ENCODE peak calls at places on chromosome 10, in seven cellular contexts. A is suprapubic skin, N is foreskin fibroblast, O is brain microvascular endothelial cell, S is prostate gland, Q is A549, K is OCI-LY7. M is an unnamed sample.

GRCh38 chr10:31940839-31941653 is 12.4 kb upstream of the ARHGAP12 start:
- DNase-seq in A (no peak), N (peak), O (peak), S (peak), Q (peak), K (peak), M (peak)

GRCh38 chr10:74134240-74134820 is 16.3 kb downstream of the AP3M1 start:
- DNase-seq in A (no peak), N (no peak), O (no peak), S (no peak), Q (no peak), K (no peak), M (no peak)

GRCh38 chr10:113891476-113891875 is 37.0 kb downstream of the NHLRC2 start:
- DNase-seq in A (no peak), N (no peak), O (no peak), S (no peak), Q (no peak), K (no peak), M (no peak)

GRCh38 chr10:104780165-104780564 is 139.1 kb downstream of the SORCS3 start:
- DNase-seq in A (no peak), N (no peak), O (no peak), S (no peak), Q (no peak), K (no peak), M (no peak)

GRCh38 chr10:101311440-101312067 is 42.4 kb upstream of the BTRC start:
- DNase-seq in A (no peak), N (no peak), O (no peak), S (no peak), Q (no peak), K (no peak), M (no peak)

GRCh38 chr10:79102056-79102874 is 33.5 kb downstream of the ZMIZ1 start:
- DNase-seq in A (no peak), N (no peak), O (no peak), S (peak), Q (no peak), K (no peak), M (no peak)

GRCh38 chr10:526651-527312 is 162.7 kb downstream of the DIP2C start:
- DNase-seq in A (no peak), N (no peak), O (no peak), S (no peak), Q (no peak), K (peak), M (no peak)

GRCh38 chr10:80457554-80458262 is 3.6 kb downstream of the TSPAN14 start:
- DNase-seq in A (no peak), N (no peak), O (no peak), S (no peak), Q (no peak), K (no peak), M (no peak)

GRCh38 chr10:129035052-129035805 is 431.8 kb upstream of the MGMT start:
- DNase-seq in A (no peak), N (no peak), O (no peak), S (no peak), Q (no peak), K (no peak), M (no peak)

GRCh38 chr10:73368238-73368637 is 9.6 kb upstream of the CFAP70 start:
- DNase-seq in A (no peak), N (no peak), O (no peak), S (no peak), Q (no peak), K (no peak), M (no peak)

DNA sequence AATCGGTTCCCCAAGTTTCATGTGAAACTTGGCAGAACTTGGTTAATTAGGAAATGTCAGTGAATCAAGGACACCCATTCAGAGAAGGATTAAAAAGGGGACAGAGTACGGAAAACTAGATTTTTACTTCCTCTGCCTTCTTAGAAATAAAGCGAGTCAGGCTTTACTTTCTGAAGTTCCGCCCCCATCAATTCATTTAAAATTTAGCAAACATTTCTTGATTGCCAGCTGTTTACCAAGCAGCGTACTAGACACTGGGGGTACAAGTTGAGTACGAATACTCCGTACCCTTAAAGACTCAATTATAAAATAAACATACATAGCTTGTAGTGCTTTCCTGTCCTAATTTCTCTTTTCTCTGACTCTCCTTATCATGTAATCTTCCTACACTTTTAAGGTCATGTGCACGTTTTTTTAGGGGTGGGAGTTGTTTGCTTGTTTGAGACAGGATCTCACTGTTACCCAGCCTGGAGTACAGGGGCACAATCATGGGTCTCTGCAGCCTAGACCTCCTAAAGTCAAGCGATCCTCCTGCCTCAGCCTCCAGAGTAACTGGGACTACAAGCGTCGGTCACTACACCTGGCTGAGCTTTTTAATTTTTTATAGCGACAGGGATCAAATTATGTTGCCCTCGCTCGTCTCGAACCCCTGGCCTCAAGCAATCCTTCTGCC is 704 bp upstream of the ABI1 start:
- DNase-seq in A (no peak), N (no peak), O (no peak), S (no peak), Q (no peak), K (no peak), M (no peak)
- H3K4me3 ChIP-seq in A (peak), N (peak), O (peak), S (peak), Q (peak), K (peak), M (no peak)

GRCh38 chr10:88291289-88292184 is 291.6 kb downstream of the RNLS start:
- DNase-seq in A (no peak), N (no peak), O (no peak), S (no peak), Q (no peak), K (peak), M (no peak)
- TF ChIP-seq CTCF in A (no peak), N (no peak), O (no peak), S (no peak), Q (no peak), K (peak), M (no peak)

DNA sequence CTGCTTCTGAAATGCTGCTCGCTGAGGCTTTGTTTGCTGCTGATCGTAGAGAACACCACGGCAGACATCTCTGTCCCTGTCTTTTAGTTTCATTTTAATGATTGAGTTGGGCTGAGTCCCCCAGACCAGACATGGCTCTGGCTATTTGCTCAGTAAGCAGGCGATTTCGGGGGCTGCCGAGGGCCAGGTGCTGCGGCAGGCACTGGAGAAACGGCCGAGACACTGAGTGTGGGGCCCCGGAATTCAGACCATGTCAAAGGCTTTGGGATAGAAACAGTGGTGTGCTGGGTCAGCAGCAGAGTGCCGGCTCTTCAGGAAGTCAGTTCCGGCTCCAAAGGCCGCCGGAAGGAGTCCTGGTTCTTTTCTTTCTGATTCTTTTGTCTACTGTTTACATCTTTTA is 5.0 kb downstream of the LRRC27 start:
- DNase-seq in A (no peak), N (no peak), O (no peak), S (no peak), Q (no peak), K (peak), M (no peak)
- H3K4me3 ChIP-seq in A (peak), N (no peak), O (peak), S (no peak), Q (no peak), K (peak), M (peak)

GRCh38 chr10:71969929-71970328 is 5.7 kb downstream of the CHST3 start:
- DNase-seq in A (no peak), N (no peak), O (no peak), S (no peak), Q (no peak), K (no peak), M (no peak)

GRCh38 chr10:71970869-71971268 is 6.7 kb downstream of the CHST3 start:
- DNase-seq in A (no peak), N (no peak), O (no peak), S (no peak), Q (no peak), K (no peak), M (no peak)

GRCh38 chr10:71968553-71969474 is 4.6 kb downstream of the CHST3 start:
- DNase-seq in A (no peak), N (no peak), O (no peak), S (no peak), Q (peak), K (no peak), M (no peak)

GRCh38 chr10:71971311-71971731 is 7.1 kb downstream of the CHST3 start:
- DNase-seq in A (no peak), N (no peak), O (no peak), S (peak), Q (no peak), K (no peak), M (no peak)

DNA sequence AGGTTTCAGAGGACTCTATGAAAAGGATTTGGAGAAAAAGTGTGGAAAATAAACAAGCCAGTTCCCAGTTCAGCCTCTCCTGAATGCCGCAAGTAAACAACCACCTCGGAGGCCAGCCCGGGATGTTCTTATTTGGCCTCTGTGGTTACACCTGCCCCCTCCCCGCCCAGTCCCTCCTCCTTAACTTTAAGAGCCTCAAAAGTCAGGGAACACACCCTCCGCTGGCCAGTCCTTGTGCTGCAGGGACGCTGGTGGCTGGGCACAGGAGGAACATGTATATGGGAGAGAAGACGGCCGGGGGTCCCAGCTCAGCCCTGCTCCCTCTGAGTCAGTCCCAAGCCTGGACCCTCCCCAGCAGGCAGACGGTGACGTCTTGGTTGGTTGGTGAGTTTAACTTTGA is 6.1 kb downstream of the CHST3 start:
- DNase-seq in A (no peak), N (no peak), O (no peak), S (peak), Q (peak), K (no peak), M (no peak)
- TF ChIP-seq CTCF in A (peak), N (no peak), O (peak), S (peak), Q (peak), K (no peak), M (no peak)

DNA sequence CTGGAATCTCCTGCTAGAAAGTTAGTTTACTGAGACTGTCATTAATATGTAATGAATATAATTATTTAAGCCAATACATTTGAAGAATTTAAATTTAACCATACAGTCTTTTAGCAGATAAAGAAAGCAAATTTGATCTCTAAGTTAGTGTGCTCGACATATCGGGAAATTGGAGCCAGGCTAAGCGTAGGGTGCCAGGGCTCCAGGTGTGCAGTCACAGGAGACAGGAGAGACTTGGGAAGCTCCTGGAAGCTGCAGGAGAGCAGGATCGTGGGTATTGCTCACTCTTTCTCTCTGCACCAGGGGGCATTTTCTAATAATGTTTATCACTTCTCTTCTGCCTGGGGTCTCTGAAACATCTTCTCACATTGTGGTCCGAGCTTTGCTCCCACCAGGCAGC is 342.0 kb upstream of the ANKRD30A start:
- DNase-seq in A (no peak), N (no peak), O (no peak), S (no peak), Q (no peak), K (no peak), M (no peak)
- H3K4me3 ChIP-seq in A (no peak), N (no peak), O (no peak), S (no peak), Q (no peak), K (no peak), M (no peak)

DNA sequence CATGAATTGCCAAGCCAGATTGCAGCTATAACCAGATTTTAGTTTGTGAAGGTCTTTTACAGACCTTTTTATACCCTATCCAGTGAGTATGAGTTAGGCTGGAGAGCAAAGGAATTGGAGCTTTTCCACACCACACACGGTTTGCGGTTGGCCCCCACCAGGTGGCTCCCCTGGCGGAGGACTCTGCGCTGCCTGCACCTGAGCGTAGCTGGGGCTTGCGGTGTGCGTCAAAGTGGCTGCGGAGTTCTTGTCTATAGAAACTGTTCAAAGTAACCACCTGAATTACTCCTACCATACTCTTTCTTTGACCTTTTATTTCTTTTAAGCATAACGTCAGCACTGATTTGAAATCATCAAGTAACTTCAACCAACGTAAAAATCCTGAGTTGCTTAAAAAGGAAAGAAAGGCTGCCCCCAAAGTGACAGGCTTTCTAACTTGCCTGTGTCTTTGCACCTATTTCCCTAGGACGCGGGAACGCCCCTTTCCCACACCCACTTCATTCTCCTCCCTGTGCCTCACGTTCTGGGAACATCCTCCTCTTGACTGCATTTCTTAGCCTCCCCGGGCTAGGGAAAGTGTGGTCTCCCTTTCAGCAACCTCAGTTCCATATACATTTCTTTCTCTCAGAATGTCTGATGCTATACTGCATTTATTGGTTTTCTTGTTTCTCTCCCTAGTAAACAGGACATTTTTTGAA is 47.6 kb upstream of the TMEM72 start:
- DNase-seq in A (no peak), N (no peak), O (no peak), S (no peak), Q (no peak), K (no peak), M (no peak)
- TF ChIP-seq CTCF in A (no peak), N (no peak), O (no peak), S (no peak), Q (no peak), K (no peak), M (no peak)

GRCh38 chr10:93437946-93438795 is 44.0 kb downstream of the MYOF start:
- DNase-seq in A (no peak), N (peak), O (peak), S (no peak), Q (no peak), K (no peak), M (peak)

GRCh38 chr10:93437000-93437945 is 44.9 kb downstream of the MYOF start:
- DNase-seq in A (peak), N (peak), O (peak), S (peak), Q (peak), K (no peak), M (peak)

GRCh38 chr10:93435621-93436385 is 46.3 kb downstream of the MYOF start:
- DNase-seq in A (no peak), N (peak), O (peak), S (no peak), Q (no peak), K (no peak), M (peak)

GRCh38 chr10:93435061-93435491 is 47.1 kb downstream of the MYOF start:
- DNase-seq in A (no peak), N (no peak), O (no peak), S (no peak), Q (no peak), K (no peak), M (no peak)

GRCh38 chr10:93436577-93436976 is 45.6 kb downstream of the MYOF start:
- DNase-seq in A (no peak), N (peak), O (peak), S (no peak), Q (no peak), K (no peak), M (peak)
- H3K4me3 ChIP-seq in A (no peak), N (peak), O (peak), S (no peak), Q (peak), K (no peak), M (peak)